ENCODE peak calls at places on chromosomes 2 and 18, in seven cellular contexts. One of them, this sample, is unnamed.

GRCh38 chr2:211688196-211688595 is 850.4 kb downstream of the ERBB4 start:
- DNase-seq in adrenal gland: no peak
- DNase-seq in sigmoid colon: no peak
- DNase-seq in CD4-positive, alpha-beta T cell: no peak
- DNase-seq in progenitor cell of endocrine pancreas: no peak
- DNase-seq in cardiac fibroblast: no peak
- DNase-seq in stomach: no peak
- DNase-seq in this sample: no peak

GRCh38 chr2:45825001-45825651 is 173.7 kb downstream of the PRKCE start:
- DNase-seq in cardiac fibroblast: no peak
- DNase-seq in CD4-positive, alpha-beta T cell: no peak
- DNase-seq in stomach: no peak
- DNase-seq in adrenal gland: no peak
- DNase-seq in sigmoid colon: no peak
- DNase-seq in progenitor cell of endocrine pancreas: no peak
- DNase-seq in this sample: no peak

GRCh38 chr2:155393406-155393805 is 694.9 kb downstream of the KCNJ3 start:
- DNase-seq in stomach: no peak
- DNase-seq in CD4-positive, alpha-beta T cell: no peak
- DNase-seq in sigmoid colon: no peak
- DNase-seq in progenitor cell of endocrine pancreas: no peak
- DNase-seq in cardiac fibroblast: no peak
- DNase-seq in adrenal gland: no peak
- DNase-seq in this sample: no peak

GRCh38 chr2:189517847-189518535 is 62.6 kb downstream of the SLC40A1 start:
- DNase-seq in cardiac fibroblast: peak; percentile 35
- DNase-seq in stomach: no peak
- DNase-seq in CD4-positive, alpha-beta T cell: no peak
- DNase-seq in adrenal gland: no peak
- DNase-seq in sigmoid colon: no peak
- DNase-seq in progenitor cell of endocrine pancreas: no peak
- DNase-seq in this sample: no peak

GRCh38 chr2:54139210-54139609 is 23.8 kb downstream of the ACYP2 start:
- DNase-seq in progenitor cell of endocrine pancreas: no peak
- DNase-seq in stomach: no peak
- DNase-seq in sigmoid colon: no peak
- DNase-seq in adrenal gland: no peak
- DNase-seq in cardiac fibroblast: no peak
- DNase-seq in CD4-positive, alpha-beta T cell: no peak
- DNase-seq in this sample: no peak

GRCh38 chr18:22467760-22468553 is 50.2 kb upstream of the CTAGE1 start:
- DNase-seq in sigmoid colon: no peak
- DNase-seq in cardiac fibroblast: peak; percentile 100
- DNase-seq in CD4-positive, alpha-beta T cell: no peak
- DNase-seq in stomach: no peak
- DNase-seq in progenitor cell of endocrine pancreas: no peak
- DNase-seq in adrenal gland: peak; percentile 87
- DNase-seq in this sample: no peak

GRCh38 chr2:69143726-69144360 is 130.9 kb downstream of the ANTXR1 start:
- DNase-seq in sigmoid colon: no peak
- DNase-seq in adrenal gland: no peak
- DNase-seq in cardiac fibroblast: no peak
- DNase-seq in progenitor cell of endocrine pancreas: no peak
- DNase-seq in stomach: no peak
- DNase-seq in CD4-positive, alpha-beta T cell: no peak
- DNase-seq in this sample: no peak

GRCh38 chr2:26616864-26617135 is 24.4 kb downstream of the CIB4 start:
- DNase-seq in stomach: no peak
- DNase-seq in progenitor cell of endocrine pancreas: no peak
- DNase-seq in cardiac fibroblast: no peak
- DNase-seq in adrenal gland: no peak
- DNase-seq in sigmoid colon: peak; percentile 38
- DNase-seq in CD4-positive, alpha-beta T cell: no peak
- DNase-seq in this sample: no peak

GRCh38 chr2:142966281-142966680 is 88.8 kb downstream of the KYNU start:
- DNase-seq in stomach: no peak
- DNase-seq in progenitor cell of endocrine pancreas: no peak
- DNase-seq in adrenal gland: no peak
- DNase-seq in CD4-positive, alpha-beta T cell: no peak
- DNase-seq in cardiac fibroblast: no peak
- DNase-seq in sigmoid colon: no peak
- DNase-seq in this sample: no peak

GRCh38 chr2:49306925-49307324 is 152.6 kb upstream of the FSHR start:
- DNase-seq in stomach: no peak
- DNase-seq in cardiac fibroblast: peak; percentile 28
- DNase-seq in progenitor cell of endocrine pancreas: no peak
- DNase-seq in CD4-positive, alpha-beta T cell: no peak
- DNase-seq in sigmoid colon: no peak
- DNase-seq in adrenal gland: no peak
- DNase-seq in this sample: no peak

GRCh38 chr2:68726608-68727367 is 7.8 kb upstream of the ARHGAP25 start:
- DNase-seq in stomach: peak; percentile 41
- DNase-seq in sigmoid colon: no peak
- DNase-seq in CD4-positive, alpha-beta T cell: peak; percentile 71
- DNase-seq in progenitor cell of endocrine pancreas: no peak
- DNase-seq in cardiac fibroblast: no peak
- DNase-seq in adrenal gland: peak; percentile 36
- DNase-seq in this sample: no peak

GRCh38 chr2:200302940-200303727 is 3.4 kb upstream of the SPATS2L start:
- DNase-seq in CD4-positive, alpha-beta T cell: no peak
- DNase-seq in cardiac fibroblast: peak; percentile 86
- DNase-seq in adrenal gland: no peak
- DNase-seq in stomach: no peak
- DNase-seq in sigmoid colon: no peak
- DNase-seq in progenitor cell of endocrine pancreas: no peak
- DNase-seq in this sample: no peak

GRCh38 chr2:17571681-17572080 is 31.2 kb downstream of the VSNL1 start:
- DNase-seq in stomach: no peak
- DNase-seq in CD4-positive, alpha-beta T cell: no peak
- DNase-seq in cardiac fibroblast: no peak
- DNase-seq in sigmoid colon: no peak
- DNase-seq in adrenal gland: no peak
- DNase-seq in progenitor cell of endocrine pancreas: no peak
- DNase-seq in this sample: no peak

GRCh38 chr18:3461704-3462103 is 11.7 kb downstream of the TGIF1 start:
- DNase-seq in adrenal gland: no peak
- DNase-seq in progenitor cell of endocrine pancreas: no peak
- DNase-seq in CD4-positive, alpha-beta T cell: no peak
- DNase-seq in cardiac fibroblast: no peak
- DNase-seq in stomach: no peak
- DNase-seq in sigmoid colon: no peak
- DNase-seq in this sample: no peak

GRCh38 chr18:46706968-46707367 is 49.9 kb downstream of the ST8SIA5 start:
- DNase-seq in adrenal gland: peak; percentile 55
- DNase-seq in stomach: no peak
- DNase-seq in CD4-positive, alpha-beta T cell: no peak
- DNase-seq in sigmoid colon: no peak
- DNase-seq in progenitor cell of endocrine pancreas: no peak
- DNase-seq in cardiac fibroblast: no peak
- DNase-seq in this sample: no peak

GRCh38 chr2:200619275-200619674 is 33.5 kb downstream of the AOX1 start:
- DNase-seq in adrenal gland: no peak
- DNase-seq in CD4-positive, alpha-beta T cell: no peak
- DNase-seq in stomach: no peak
- DNase-seq in sigmoid colon: no peak
- DNase-seq in cardiac fibroblast: no peak
- DNase-seq in progenitor cell of endocrine pancreas: no peak
- DNase-seq in this sample: no peak

GRCh38 chr2:124112966-124113365 is 87.9 kb downstream of the CNTNAP5 start:
- DNase-seq in cardiac fibroblast: peak; percentile 87
- DNase-seq in CD4-positive, alpha-beta T cell: no peak
- DNase-seq in stomach: no peak
- DNase-seq in adrenal gland: no peak
- DNase-seq in sigmoid colon: no peak
- DNase-seq in progenitor cell of endocrine pancreas: no peak
- DNase-seq in this sample: no peak

GRCh38 chr2:189020179-189020578 is 46.0 kb downstream of the COL3A1 start:
- DNase-seq in cardiac fibroblast: peak; percentile 21
- DNase-seq in stomach: no peak
- DNase-seq in progenitor cell of endocrine pancreas: no peak
- DNase-seq in CD4-positive, alpha-beta T cell: no peak
- DNase-seq in adrenal gland: no peak
- DNase-seq in sigmoid colon: no peak
- DNase-seq in this sample: no peak

GRCh38 chr2:70570041-70570661 is 16.5 kb upstream of the TGFA start:
- DNase-seq in adrenal gland: no peak
- DNase-seq in CD4-positive, alpha-beta T cell: no peak
- DNase-seq in stomach: no peak
- DNase-seq in sigmoid colon: no peak
- DNase-seq in cardiac fibroblast: no peak
- DNase-seq in progenitor cell of endocrine pancreas: no peak
- DNase-seq in this sample: no peak

GRCh38 chr2:212912445-212913103 is 238.8 kb downstream of the IKZF2 start:
- DNase-seq in progenitor cell of endocrine pancreas: no peak
- DNase-seq in cardiac fibroblast: peak; percentile 77
- DNase-seq in CD4-positive, alpha-beta T cell: no peak
- DNase-seq in sigmoid colon: no peak
- DNase-seq in adrenal gland: no peak
- DNase-seq in stomach: peak; percentile 57
- DNase-seq in this sample: no peak

GRCh38 chr2:23548143-23548769 is 163.3 kb downstream of the KLHL29 start:
- DNase-seq in cardiac fibroblast: no peak
- DNase-seq in stomach: no peak
- DNase-seq in adrenal gland: no peak
- DNase-seq in sigmoid colon: no peak
- DNase-seq in progenitor cell of endocrine pancreas: no peak
- DNase-seq in CD4-positive, alpha-beta T cell: no peak
- DNase-seq in this sample: no peak

GRCh38 chr18:23226930-23227728 is 91.8 kb downstream of the CABLES1 start:
- DNase-seq in stomach: no peak
- DNase-seq in sigmoid colon: peak; percentile 86
- DNase-seq in cardiac fibroblast: peak; percentile 93
- DNase-seq in adrenal gland: peak; percentile 25
- DNase-seq in progenitor cell of endocrine pancreas: no peak
- DNase-seq in CD4-positive, alpha-beta T cell: no peak
- DNase-seq in this sample: no peak

GRCh38 chr2:156345582-156345981 is 13.1 kb upstream of the NR4A2 start:
- DNase-seq in cardiac fibroblast: no peak
- DNase-seq in adrenal gland: no peak
- DNase-seq in progenitor cell of endocrine pancreas: no peak
- DNase-seq in stomach: no peak
- DNase-seq in CD4-positive, alpha-beta T cell: no peak
- DNase-seq in sigmoid colon: no peak
- DNase-seq in this sample: no peak

GRCh38 chr2:47046271-47046670 is 108.8 kb downstream of the STPG4 start:
- DNase-seq in stomach: no peak
- DNase-seq in adrenal gland: no peak
- DNase-seq in progenitor cell of endocrine pancreas: no peak
- DNase-seq in CD4-positive, alpha-beta T cell: no peak
- DNase-seq in sigmoid colon: no peak
- DNase-seq in cardiac fibroblast: peak; percentile 22
- DNase-seq in this sample: no peak

GRCh38 chr2:160269365-160269764 is 69.3 kb upstream of the ITGB6 start:
- DNase-seq in CD4-positive, alpha-beta T cell: no peak
- DNase-seq in progenitor cell of endocrine pancreas: no peak
- DNase-seq in stomach: no peak
- DNase-seq in cardiac fibroblast: no peak
- DNase-seq in sigmoid colon: no peak
- DNase-seq in adrenal gland: no peak
- DNase-seq in this sample: no peak

GRCh38 chr2:48414980-48415764 is 114.8 kb upstream of the STON1 start:
- DNase-seq in sigmoid colon: no peak
- DNase-seq in CD4-positive, alpha-beta T cell: no peak
- DNase-seq in stomach: no peak
- DNase-seq in progenitor cell of endocrine pancreas: no peak
- DNase-seq in cardiac fibroblast: peak; percentile 40
- DNase-seq in adrenal gland: no peak
- DNase-seq in this sample: no peak

GRCh38 chr18:11327656-11328055 is 178.3 kb upstream of the PIEZO2 start:
- DNase-seq in sigmoid colon: no peak
- DNase-seq in adrenal gland: no peak
- DNase-seq in stomach: no peak
- DNase-seq in cardiac fibroblast: peak; percentile 58
- DNase-seq in CD4-positive, alpha-beta T cell: no peak
- DNase-seq in progenitor cell of endocrine pancreas: no peak
- DNase-seq in this sample: no peak

DNA sequence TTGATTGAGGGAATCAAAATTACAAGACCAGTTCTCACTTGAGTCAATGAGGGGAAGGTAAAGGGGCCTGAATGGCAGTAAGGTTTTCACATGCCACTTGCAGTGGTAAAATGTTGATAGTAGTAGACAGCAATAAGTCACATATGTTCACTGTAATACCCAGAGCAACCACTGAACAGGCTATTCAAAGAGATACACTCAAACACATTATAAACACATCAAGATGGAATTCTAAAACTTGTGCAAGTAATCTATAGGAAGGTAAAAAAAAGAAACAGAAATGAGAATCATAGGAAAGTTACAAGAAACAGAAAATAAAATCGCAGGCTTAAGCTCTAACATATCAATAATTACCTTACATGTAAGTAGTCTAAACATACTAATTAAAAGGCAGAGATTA is 86.6 kb upstream of the AFF3 start:
- DNase-seq in sigmoid colon: no peak
- DNase-seq in stomach: no peak
- DNase-seq in cardiac fibroblast: no peak
- DNase-seq in progenitor cell of endocrine pancreas: no peak
- DNase-seq in adrenal gland: no peak
- DNase-seq in CD4-positive, alpha-beta T cell: no peak
- DNase-seq in this sample: no peak
- TF ChIP-seq CTCF in sigmoid colon: no peak
- TF ChIP-seq CTCF in stomach: no peak
- TF ChIP-seq CTCF in cardiac fibroblast: peak; percentile 12
- TF ChIP-seq CTCF in progenitor cell of endocrine pancreas: peak; percentile 28
- TF ChIP-seq CTCF in adrenal gland: no peak
- TF ChIP-seq CTCF in CD4-positive, alpha-beta T cell: no peak
- TF ChIP-seq CTCF in this sample: peak; percentile 20

GRCh38 chr2:132668986-132669853 is 785 bp downstream of the LYPD1 start:
- DNase-seq in stomach: no peak
- DNase-seq in progenitor cell of endocrine pancreas: peak; percentile 14
- DNase-seq in adrenal gland: no peak
- DNase-seq in cardiac fibroblast: peak; percentile 27
- DNase-seq in sigmoid colon: no peak
- DNase-seq in CD4-positive, alpha-beta T cell: no peak
- DNase-seq in this sample: no peak
- TF ChIP-seq CTCF in stomach: no peak
- TF ChIP-seq CTCF in progenitor cell of endocrine pancreas: peak; percentile 41
- TF ChIP-seq CTCF in adrenal gland: no peak
- TF ChIP-seq CTCF in cardiac fibroblast: no peak
- TF ChIP-seq CTCF in sigmoid colon: no peak
- TF ChIP-seq CTCF in CD4-positive, alpha-beta T cell: no peak
- TF ChIP-seq CTCF in this sample: no peak

GRCh38 chr2:10914272-10914693 is 2.5 kb downstream of the KCNF1 start:
- DNase-seq in stomach: no peak
- DNase-seq in cardiac fibroblast: no peak
- DNase-seq in progenitor cell of endocrine pancreas: no peak
- DNase-seq in sigmoid colon: peak; percentile 60
- DNase-seq in CD4-positive, alpha-beta T cell: no peak
- DNase-seq in adrenal gland: no peak
- DNase-seq in this sample: no peak
- TF ChIP-seq CTCF in stomach: no peak
- TF ChIP-seq CTCF in cardiac fibroblast: no peak
- TF ChIP-seq CTCF in progenitor cell of endocrine pancreas: peak; percentile 35
- TF ChIP-seq CTCF in sigmoid colon: peak; percentile 27
- TF ChIP-seq CTCF in CD4-positive, alpha-beta T cell: no peak
- TF ChIP-seq CTCF in adrenal gland: no peak
- TF ChIP-seq CTCF in this sample: peak; percentile 21

DNA sequence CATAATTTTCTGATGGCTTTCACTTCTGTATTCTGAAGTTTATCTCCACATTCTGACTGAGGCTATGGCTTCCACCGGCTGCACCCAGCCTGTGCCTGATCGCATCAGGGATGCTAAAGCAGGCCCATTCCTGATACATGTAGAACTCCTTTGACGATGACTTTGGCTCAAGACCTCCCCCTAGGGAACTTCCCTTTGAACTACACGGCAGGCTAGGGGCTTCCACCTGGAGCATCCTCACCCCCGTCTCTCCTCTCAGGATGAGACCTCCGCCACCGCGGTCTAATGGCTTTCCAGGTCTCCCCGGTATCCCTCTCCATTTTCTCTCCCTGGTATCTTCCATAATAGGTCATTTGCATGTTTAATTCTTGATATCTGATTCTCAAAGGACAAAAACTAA is 214.9 kb upstream of the CHST9 start:
- DNase-seq in sigmoid colon: no peak
- DNase-seq in CD4-positive, alpha-beta T cell: no peak
- DNase-seq in progenitor cell of endocrine pancreas: no peak
- DNase-seq in stomach: no peak
- DNase-seq in adrenal gland: no peak
- DNase-seq in cardiac fibroblast: no peak
- DNase-seq in this sample: no peak
- TF ChIP-seq CTCF in sigmoid colon: no peak
- TF ChIP-seq CTCF in CD4-positive, alpha-beta T cell: no peak
- TF ChIP-seq CTCF in progenitor cell of endocrine pancreas: no peak
- TF ChIP-seq CTCF in stomach: no peak
- TF ChIP-seq CTCF in adrenal gland: no peak
- TF ChIP-seq CTCF in cardiac fibroblast: no peak
- TF ChIP-seq CTCF in this sample: no peak

This sample was measured in osteocyte.